ENCODE peak calls at places on chromosomes 4 and X, in five cellular contexts. T is GM12878, M is A549, N is K562, Y is GM23338. O is an unnamed sample.
A peak's percentile ranks its signal among the peaks of the same experiment; 100 is the strongest.

GRCh38 chr4:26424838-26425237 is 65.4 kb downstream of the CCKAR start:
- DNase-seq in T (no peak), M (no peak), N (no peak), Y (no peak), O (no peak)

GRCh38 chr4:24470681-24471622 is 113.4 kb downstream of the DHX15 start:
- DNase-seq in T (no peak), M (peak; percentile 35), N (no peak), Y (peak; percentile 60), O (no peak)

GRCh38 chr4:140372607-140373327 is 679 bp upstream of the SCOC start:
- DNase-seq in T (peak; percentile 28), M (peak; percentile 16), N (peak; percentile 53), Y (peak; percentile 10), O (peak; percentile 16)

GRCh38 chr4:25767877-25768475 is 94.8 kb downstream of the SEL1L3 start:
- DNase-seq in T (no peak), M (peak; percentile 66), N (peak; percentile 48), Y (peak; percentile 84), O (peak; percentile 62)

GRCh38 chr4:154818230-154818629 is 37.2 kb downstream of the RBM46 start:
- DNase-seq in T (no peak), M (no peak), N (no peak), Y (no peak), O (no peak)

GRCh38 chr4:98865059-98865458 is 63.9 kb downstream of the EIF4E start:
- DNase-seq in T (no peak), M (no peak), N (no peak), Y (no peak), O (no peak)

GRCh38 chr4:113147498-113148231 is 98.2 kb downstream of the ANK2 start:
- DNase-seq in T (no peak), M (no peak), N (no peak), Y (no peak), O (peak; percentile 76)

GRCh38 chr4:169398294-169398693 is 127.5 kb upstream of the SH3RF1 start:
- DNase-seq in T (no peak), M (no peak), N (no peak), Y (no peak), O (no peak)

GRCh38 chrX:107154787-107155620 is 36.4 kb upstream of the RBM41 start:
- DNase-seq in T (no peak), M (peak; percentile 30), N (peak; percentile 30), Y (no peak), O (peak; percentile 18)

GRCh38 chrX:54248309-54248708 is 65.3 kb upstream of the FAM120C start:
- DNase-seq in T (no peak), M (peak; percentile 48), N (no peak), Y (peak; percentile 8), O (peak; percentile 12)

GRCh38 chr4:142846729-142847606 is 867 bp upstream of the INPP4B start:
- DNase-seq in T (no peak), M (peak; percentile 57), N (no peak), Y (peak; percentile 83), O (peak; percentile 10)

GRCh38 chr4:62434921-62435320 is 1234.8 kb downstream of the ADGRL3 start:
- DNase-seq in T (no peak), M (no peak), N (no peak), Y (no peak), O (no peak)

GRCh38 chrX:82141942-82142341 is 940.0 kb downstream of the SH3BGRL start:
- DNase-seq in T (no peak), M (no peak), N (no peak), Y (no peak), O (no peak)

GRCh38 chr4:2136736-2137135 is 77.6 kb downstream of the NAT8L start:
- DNase-seq in T (no peak), M (no peak), N (no peak), Y (no peak), O (no peak)

GRCh38 chr4:177322156-177322685 is 12.5 kb downstream of the NEIL3 start:
- DNase-seq in T (no peak), M (no peak), N (no peak), Y (no peak), O (no peak)

GRCh38 chrX:29237972-29238371 is 650.7 kb downstream of the IL1RAPL1 start:
- DNase-seq in T (no peak), M (no peak), N (no peak), Y (no peak), O (no peak)

GRCh38 chr4:6938758-6939201 is 29.2 kb downstream of the TBC1D14 start:
- DNase-seq in T (no peak), M (no peak), N (no peak), Y (no peak), O (no peak)
- TF ChIP-seq JUNB in T (no peak), M (no peak), N (no peak), Y (no peak), O (no peak)

GRCh38 chrX:45623266-45623665 is 422.6 kb upstream of the DIPK2B start:
- DNase-seq in T (no peak), M (peak; percentile 26), N (no peak), Y (no peak), O (no peak)
- H3K4me2 ChIP-seq in T (no peak overlapping the region), M (peak overlapping the region; percentile 63), N (no peak overlapping the region), Y (no peak overlapping the region), O (no peak overlapping the region)

GRCh38 chr4:183191630-183192029 is 92.6 kb downstream of the WWC2 start:
- DNase-seq in T (no peak), M (no peak), N (no peak), Y (no peak), O (no peak)
- TF ChIP-seq JUNB in T (no peak), M (no peak), N (no peak), Y (no peak), O (no peak)

DNA sequence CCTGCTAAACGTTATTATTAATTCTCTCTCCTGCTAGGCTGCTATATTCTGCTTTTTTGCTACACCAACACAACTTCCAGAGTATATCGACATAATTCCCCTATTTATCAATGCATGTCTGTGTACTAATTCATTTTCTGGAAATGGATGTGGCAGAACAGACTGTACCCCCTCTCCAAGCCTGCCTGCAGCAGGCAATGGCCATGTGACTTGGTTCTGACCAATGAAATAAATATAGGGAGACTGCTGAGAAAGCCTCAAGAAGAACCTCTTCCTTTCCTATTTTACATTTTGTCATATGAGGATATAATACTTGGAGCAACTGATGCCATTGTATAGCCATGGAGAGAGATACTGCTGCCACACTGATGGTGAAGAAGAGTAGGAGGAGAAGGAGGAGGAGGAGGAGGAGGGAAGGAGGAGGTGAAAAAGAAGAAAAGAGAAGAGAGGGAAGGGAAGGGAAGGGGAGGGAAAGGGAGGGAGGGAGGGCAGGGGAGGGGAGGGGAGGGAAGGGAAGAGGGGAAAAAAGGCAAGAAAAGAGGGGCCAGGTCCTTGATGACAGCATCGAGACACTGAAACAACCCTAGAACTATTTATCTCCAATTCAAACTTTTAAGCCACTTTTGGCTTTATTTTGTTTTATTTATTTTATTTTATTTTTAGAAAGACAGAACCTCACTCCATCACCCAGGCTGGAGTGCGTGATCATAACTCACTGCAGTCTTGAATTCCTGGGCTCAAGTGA is 57.0 kb upstream of the SPP1 start:
- DNase-seq in T (no peak), M (no peak), N (no peak), Y (peak; percentile 37), O (no peak)
- H3K4me2 ChIP-seq in T (no peak overlapping the region), M (no peak overlapping the region), N (no peak overlapping the region), Y (peak overlapping the region; percentile 70), O (no peak overlapping the region)

GRCh38 chr4:156575430-156576073 is 396.0 kb downstream of the PDGFC start:
- DNase-seq in T (no peak), M (no peak), N (no peak), Y (peak; percentile 65), O (no peak)
- TF ChIP-seq JUNB in T (no peak), M (no peak), N (no peak), Y (no peak), O (no peak)

DNA sequence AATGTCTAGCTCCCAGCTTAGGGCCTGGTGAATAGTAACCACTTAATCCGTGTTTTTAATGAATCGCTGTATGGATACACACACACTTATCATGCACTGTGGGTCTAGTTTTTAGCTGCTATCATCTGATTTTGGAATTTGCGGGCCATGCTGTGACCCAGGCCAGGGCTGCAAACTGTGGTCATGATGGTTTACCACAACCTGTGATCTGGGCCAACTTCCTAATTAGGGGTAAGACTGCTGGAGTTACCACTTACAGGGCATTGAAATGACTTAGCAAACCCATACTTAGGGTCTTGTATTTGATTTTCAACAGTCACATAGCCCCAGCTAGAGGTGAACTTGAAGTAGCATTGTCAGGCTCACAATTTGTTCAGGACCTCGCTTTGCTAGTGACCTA is 34.0 kb upstream of the EGFL6 start:
- DNase-seq in T (no peak), M (no peak), N (no peak), Y (no peak), O (no peak)
- H3K4me2 ChIP-seq in T (no peak overlapping the region), M (no peak overlapping the region), N (no peak overlapping the region), Y (no peak overlapping the region), O (no peak overlapping the region)

GRCh38 chr4:110124721-110125120 is 73.7 kb downstream of the ELOVL6 start:
- DNase-seq in T (peak; percentile 40), M (no peak), N (no peak), Y (no peak), O (no peak)
- TF ChIP-seq JUNB in T (peak; percentile 71), M (no peak), N (no peak), Y (no peak), O (no peak)

GRCh38 chrX:17707731-17708130 is 29.6 kb upstream of the SCML1 start:
- DNase-seq in T (no peak), M (no peak), N (no peak), Y (no peak), O (no peak)
- H3K4me2 ChIP-seq in T (no peak overlapping the region), M (no peak overlapping the region), N (no peak overlapping the region), Y (no peak overlapping the region), O (no peak overlapping the region)

GRCh38 chrX:108224727-108225455 is 133.3 kb downstream of the ATG4A start:
- DNase-seq in T (peak; percentile 16), M (peak; percentile 38), N (peak; percentile 42), Y (peak; percentile 72), O (peak; percentile 37)

GRCh38 chrX:108219949-108220601 is 128.5 kb downstream of the ATG4A start:
- DNase-seq in T (no peak), M (no peak), N (peak; percentile 34), Y (no peak), O (no peak)

GRCh38 chrX:108223606-108224005 is 132.0 kb downstream of the ATG4A start:
- DNase-seq in T (no peak), M (no peak), N (no peak), Y (no peak), O (no peak)

GRCh38 chrX:108224218-108224617 is 132.6 kb downstream of the ATG4A start:
- DNase-seq in T (no peak), M (no peak), N (no peak), Y (no peak), O (no peak)

DNA sequence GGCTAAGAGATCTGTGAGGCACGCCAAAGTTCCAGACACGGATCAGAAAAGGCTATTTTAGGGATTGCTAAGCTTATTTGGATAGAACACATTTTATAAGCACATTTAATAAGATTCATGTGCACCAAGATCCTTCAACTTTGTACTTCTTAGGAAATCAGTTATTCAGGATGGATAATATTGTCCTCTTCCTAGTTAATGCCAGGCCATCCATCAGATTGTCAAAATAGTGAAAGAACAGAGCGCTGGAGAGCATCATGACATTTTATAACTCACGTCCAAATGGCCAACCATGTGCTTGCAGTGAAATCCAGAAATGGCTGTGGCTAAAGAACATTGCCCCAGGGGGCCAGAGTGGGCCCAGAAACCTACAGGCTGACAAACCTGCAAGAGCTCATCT is 129.9 kb downstream of the ATG4A start:
- DNase-seq in T (no peak), M (no peak), N (no peak), Y (no peak), O (no peak)
- TF ChIP-seq JUNB in T (no peak), M (no peak), N (no peak), Y (no peak), O (no peak)